ENCODE peak calls at places on chromosome 2, in five cellular contexts. F, B, Z, P and A are unnamed samples.

GRCh38 chr2:70748002-70748779 is 19.8 kb downstream of the ADD2 start:
- DNase-seq in Z (no peak), P (no peak), B (no peak), F (no peak), A (no peak)

GRCh38 chr2:123958011-123958410 is 67.1 kb upstream of the CNTNAP5 start:
- DNase-seq in P (no peak), F (no peak), B (no peak), Z (no peak), A (no peak)

GRCh38 chr2:144237108-144237507 is 282.8 kb downstream of the ZEB2 start:
- DNase-seq in F (no peak), P (no peak), B (no peak), Z (no peak), A (no peak)

GRCh38 chr2:129504646-129505045 is 474.8 kb upstream of the RAB6C start:
- DNase-seq in F (no peak), Z (no peak), B (no peak), P (no peak), A (no peak)

GRCh38 chr2:29455202-29455885 is 340.1 kb downstream of the CLIP4 start:
- DNase-seq in P (peak), F (no peak), B (no peak), Z (no peak), A (peak)

GRCh38 chr2:138030459-138030858 is 66.2 kb downstream of the HNMT start:
- DNase-seq in B (no peak), F (peak), Z (no peak), P (peak), A (peak)

GRCh38 chr2:10210336-10210735 is 87.8 kb downstream of the RRM2 start:
- DNase-seq in P (no peak), B (no peak), Z (no peak), F (no peak), A (no peak)

GRCh38 chr2:45046786-45047185 is 37.5 kb upstream of the SIX2 start:
- DNase-seq in P (peak), Z (no peak), B (no peak), F (no peak), A (no peak)

GRCh38 chr2:147110317-147110716 is 734.5 kb upstream of the ACVR2A start:
- DNase-seq in Z (no peak), F (no peak), B (peak), P (peak), A (no peak)

GRCh38 chr2:209960676-209961630 is 41.5 kb upstream of the RPE start:
- DNase-seq in Z (no peak), F (no peak), B (no peak), P (peak), A (peak)

GRCh38 chr2:157897106-157897971 is 21.2 kb upstream of the ACVR1 start:
- DNase-seq in P (no peak), F (no peak), Z (no peak), B (no peak), A (no peak)

GRCh38 chr2:135840601-135841000 is 3.6 kb upstream of the LCT start:
- DNase-seq in B (no peak), F (no peak), Z (no peak), P (peak), A (peak)

GRCh38 chr2:237341872-237342271 is 72.1 kb downstream of the COL6A3 start:
- DNase-seq in Z (no peak), P (peak), B (no peak), F (no peak), A (peak)

GRCh38 chr2:224142397-224143312 is 103.6 kb upstream of the SERPINE2 start:
- DNase-seq in Z (no peak), F (no peak), B (peak), P (peak), A (peak)

GRCh38 chr2:205546417-205546816 is 135.9 kb upstream of the NRP2 start:
- DNase-seq in Z (no peak), P (no peak), F (no peak), B (no peak), A (peak)

GRCh38 chr2:123993728-123994323 is 31.3 kb upstream of the CNTNAP5 start:
- DNase-seq in Z (no peak), F (no peak), P (peak), B (peak), A (peak)

GRCh38 chr2:198055726-198056125 is 251.3 kb downstream of the PLCL1 start:
- DNase-seq in Z (no peak), F (no peak), B (no peak), P (no peak), A (no peak)

GRCh38 chr2:163779970-163780597 is 44.3 kb upstream of the FIGN start:
- DNase-seq in Z (no peak), B (no peak), P (no peak), F (no peak), A (no peak)

GRCh38 chr2:226073496-226073895 is 674.0 kb downstream of the NYAP2 start:
- DNase-seq in F (no peak), B (no peak), Z (no peak), P (peak), A (no peak)

GRCh38 chr2:105843797-105844374 is 99.2 kb downstream of the NCK2 start:
- DNase-seq in Z (no peak), F (no peak), P (no peak), B (no peak), A (no peak)

GRCh38 chr2:180472133-180472532 is 465.0 kb upstream of the CWC22 start:
- DNase-seq in B (no peak), Z (no peak), P (peak), F (peak), A (peak)

GRCh38 chr2:218028562-218029348 is 26.0 kb upstream of the TNS1 start:
- DNase-seq in P (no peak), Z (peak), B (no peak), F (no peak), A (no peak)

GRCh38 chr2:36918307-36918706 is 48.0 kb downstream of the STRN start:
- DNase-seq in P (peak), B (no peak), Z (no peak), F (no peak), A (no peak)
- TF ChIP-seq CTCF in P (peak), B (no peak), Z (no peak), F (peak), A (peak)

GRCh38 chr2:177243073-177243472 is 21.5 kb downstream of the NFE2L2 start:
- DNase-seq in F (no peak), Z (no peak), P (no peak), B (no peak), A (no peak)
- H3K4me3 ChIP-seq in F (peak), Z (no peak), P (no peak), B (peak), A (peak)

DNA sequence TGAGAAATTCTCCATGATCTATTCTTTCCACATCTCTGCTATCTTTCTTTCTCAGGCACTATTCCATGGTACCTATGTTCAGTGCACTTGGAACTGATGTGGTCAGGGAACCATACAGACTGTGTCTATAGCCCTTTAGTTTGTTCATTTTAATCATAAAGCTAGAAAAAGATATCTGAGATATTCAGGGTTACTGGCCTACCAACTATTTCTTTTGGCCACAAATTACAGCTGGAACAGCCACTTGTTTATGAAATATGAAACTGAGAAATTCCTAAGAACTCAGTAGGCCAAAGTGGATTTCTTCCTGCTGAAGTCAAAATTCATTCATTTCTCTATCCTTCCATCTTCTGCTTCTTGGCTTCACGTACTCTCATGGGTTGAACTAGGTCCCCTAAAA is 22.8 kb upstream of the LYPD1 start:
- DNase-seq in F (no peak), Z (no peak), P (no peak), B (no peak), A (peak)
- TF ChIP-seq CTCF in F (no peak), Z (no peak), P (no peak), B (no peak), A (no peak)

DNA sequence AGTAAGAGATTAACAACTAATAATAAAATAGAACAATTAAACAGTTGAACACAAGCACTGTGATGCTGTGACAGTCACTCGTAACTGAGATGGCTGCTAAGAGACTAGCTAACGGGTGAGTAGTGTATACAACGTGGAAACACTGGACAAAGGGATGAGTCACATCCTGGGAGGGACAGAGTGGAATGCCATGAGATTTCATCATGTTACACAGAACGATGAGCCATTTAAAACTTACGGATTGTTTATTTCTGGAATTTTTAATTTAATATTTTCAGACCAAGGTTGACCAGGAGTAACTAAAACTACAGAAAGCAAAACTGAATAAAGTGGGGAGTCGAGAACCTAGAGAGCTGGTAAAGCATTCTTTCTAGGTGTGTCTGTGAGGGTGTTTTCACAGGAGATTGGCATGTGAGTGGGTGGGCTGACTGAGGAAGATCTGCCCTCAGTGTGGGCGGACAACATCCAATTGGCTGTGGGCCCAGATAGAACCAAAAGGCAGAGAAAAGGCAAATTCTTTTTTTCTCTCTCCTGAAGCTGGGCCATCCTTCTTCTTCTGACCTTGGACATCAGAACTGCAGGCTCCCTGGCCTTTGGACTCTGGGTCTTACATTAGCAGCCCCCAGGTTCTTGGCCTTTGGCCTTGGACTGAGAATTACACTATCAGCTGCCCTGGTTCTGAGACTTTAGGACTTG is 14.6 kb downstream of the TMSB10 start:
- DNase-seq in B (peak), Z (peak), F (peak), P (peak), A (peak)
- H3K4me3 ChIP-seq in B (peak), Z (no peak), F (peak), P (peak), A (peak)

DNA sequence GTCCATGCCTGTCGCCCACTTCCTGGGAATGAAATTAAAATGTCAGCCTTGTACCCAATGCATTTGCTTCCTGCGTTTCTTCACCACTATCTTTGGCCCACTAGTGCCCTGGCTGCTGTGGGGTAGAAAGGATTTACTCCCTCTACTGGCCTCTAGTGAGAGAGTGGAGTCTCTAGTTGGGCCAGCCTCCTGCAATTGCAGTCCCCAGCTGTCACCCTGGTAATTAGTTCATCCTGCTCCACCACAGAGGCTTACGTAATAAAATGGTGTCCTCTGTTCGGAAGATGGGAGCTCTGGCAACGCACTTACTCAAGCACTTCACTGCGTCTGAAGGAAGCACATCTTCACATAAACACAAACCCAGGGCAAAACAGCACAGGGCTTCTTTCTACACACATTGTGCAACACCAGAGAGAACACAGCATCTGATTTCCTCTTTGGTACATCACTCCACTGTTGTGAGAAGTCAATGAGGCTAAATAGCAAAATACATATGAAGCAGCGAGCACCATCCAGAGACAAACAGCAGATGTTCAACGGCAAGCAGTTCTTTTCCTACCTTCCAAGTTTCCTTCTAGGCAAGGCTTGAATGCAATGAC is 274.6 kb downstream of the LRATD1 start:
- DNase-seq in F (no peak), P (no peak), Z (no peak), B (no peak), A (no peak)
- TF ChIP-seq CTCF in F (no peak), P (no peak), Z (no peak), B (peak), A (no peak)

GRCh38 chr2:40606862-40607261 is 155.0 kb upstream of the SLC8A1 start:
- DNase-seq in F (no peak), B (no peak), P (peak), Z (no peak), A (no peak)
- H3K4me3 ChIP-seq in F (no peak), B (no peak), P (no peak), Z (no peak), A (no peak)

GRCh38 chr2:115190459-115190858 is 748.0 kb downstream of the DPP10 start:
- DNase-seq in P (no peak), F (no peak), Z (no peak), B (no peak), A (no peak)

GRCh38 chr2:115200016-115200415 is 757.6 kb downstream of the DPP10 start:
- DNase-seq in P (no peak), Z (no peak), F (no peak), B (no peak), A (no peak)

GRCh38 chr2:115196577-115196976 is 754.1 kb downstream of the DPP10 start:
- DNase-seq in P (no peak), F (no peak), B (no peak), Z (no peak), A (no peak)

GRCh38 chr2:115194623-115195022 is 752.2 kb downstream of the DPP10 start:
- DNase-seq in P (no peak), Z (no peak), F (no peak), B (no peak), A (no peak)
- TF ChIP-seq CTCF in P (no peak), Z (no peak), F (no peak), B (no peak), A (no peak)

GRCh38 chr2:62944362-62944761 is 106.3 kb upstream of the OTX1 start:
- DNase-seq in Z (no peak), F (no peak), B (no peak), P (no peak), A (no peak)

GRCh38 chr2:62939735-62940491 is 110.7 kb upstream of the OTX1 start:
- DNase-seq in Z (no peak), F (peak), B (peak), P (peak), A (peak)

GRCh38 chr2:62941413-62941812 is 109.2 kb upstream of the OTX1 start:
- DNase-seq in P (no peak), F (no peak), Z (no peak), B (no peak), A (no peak)

GRCh38 chr2:62938126-62938525 is 112.5 kb upstream of the OTX1 start:
- DNase-seq in F (no peak), Z (no peak), B (no peak), P (peak), A (no peak)

GRCh38 chr2:62940697-62941096 is 109.9 kb upstream of the OTX1 start:
- DNase-seq in B (no peak), F (no peak), Z (no peak), P (no peak), A (no peak)
- H3K4me3 ChIP-seq in B (no peak), F (no peak), Z (no peak), P (no peak), A (no peak)